ENCODE peak calls at places on chromosomes 11 and 22, in nine cellular contexts. O is astrocyte, V is tibial nerve, E is thoracic aorta, C is right lobe of liver, J is Caco-2, S is left ventricle myocardium inferior, B is HCT116, Y is uterus. T is an unnamed sample. For H3K36me3, the result is how much of the 10 kb centered on the place peaks cover.

GRCh38 chr11:85756401-85757200 is 54.3 kb downstream of the SYTL2 start:
- DNase-seq in E (no peak), B (no peak), J (no peak), C (no peak), O (no peak), S (no peak), Y (no peak), V (no peak), T (no peak)

GRCh38 chr11:101686514-101686913 is 102.7 kb upstream of the TRPC6 start:
- DNase-seq in Y (no peak), J (no peak), C (no peak), V (no peak), O (peak), B (peak), S (no peak), E (no peak), T (peak)

GRCh38 chr22:40238425-40239344 is 61.0 kb downstream of the TNRC6B start:
- DNase-seq in C (no peak), B (no peak), E (no peak), V (no peak), O (peak), J (no peak), S (no peak), Y (peak), T (peak)

GRCh38 chr11:57599381-57599780 is 1.9 kb downstream of the SERPING1 start:
- DNase-seq in S (no peak), E (no peak), V (no peak), O (no peak), J (no peak), B (no peak), C (no peak), Y (no peak), T (no peak)

GRCh38 chr11:128776434-128777284 is 82.8 kb downstream of the FLI1 start:
- DNase-seq in O (no peak), Y (peak), B (peak), E (no peak), J (no peak), V (no peak), C (no peak), S (peak), T (no peak)

GRCh38 chr22:19358195-19358594 is 66.7 kb upstream of the CLTCL1 start:
- DNase-seq in O (no peak), J (no peak), B (no peak), S (no peak), E (no peak), Y (no peak), C (no peak), V (no peak), T (no peak)

GRCh38 chr11:69640260-69640994 is 529 bp upstream of the CCND1 start:
- DNase-seq in Y (no peak), C (no peak), S (peak), O (no peak), B (no peak), V (no peak), J (peak), E (no peak), T (no peak)

GRCh38 chr22:44260216-44261035 is 52.3 kb downstream of the SHISAL1 start:
- DNase-seq in J (peak), C (peak), V (no peak), O (no peak), B (no peak), S (no peak), E (no peak), Y (peak), T (no peak)

GRCh38 chr11:11389238-11389637 is 36.2 kb upstream of the CSNK2A3 start:
- DNase-seq in S (no peak), C (no peak), B (no peak), Y (no peak), J (no peak), O (no peak), V (no peak), E (no peak), T (no peak)

GRCh38 chr11:75264971-75265370 is 24.4 kb downstream of the TPBGL start:
- DNase-seq in S (no peak), E (no peak), O (no peak), V (no peak), Y (no peak), B (no peak), J (peak), C (peak), T (no peak)

GRCh38 chr11:48116843-48117242 is 99.8 kb upstream of the OR4B1 start:
- DNase-seq in S (no peak), J (no peak), Y (no peak), E (no peak), C (peak), O (no peak), V (no peak), B (no peak), T (no peak)

GRCh38 chr22:49668402-49668801 is 159.3 kb downstream of the BRD1 start:
- DNase-seq in Y (no peak), V (no peak), O (no peak), E (no peak), J (no peak), S (no peak), C (peak), B (no peak), T (no peak)

GRCh38 chr22:30196141-30196866 is 50.3 kb downstream of the LIF start:
- DNase-seq in S (peak), C (no peak), E (peak), Y (peak), V (peak), O (peak), B (peak), J (peak), T (peak)

GRCh38 chr11:41784513-41785335 is 325.3 kb upstream of the LRRC4C start:
- DNase-seq in J (no peak), V (no peak), O (peak), C (no peak), E (no peak), B (no peak), S (no peak), Y (no peak), T (peak)

GRCh38 chr11:94018721-94019120 is 2.4 kb upstream of the HEPHL1 start:
- DNase-seq in E (no peak), O (peak), B (no peak), V (no peak), Y (no peak), J (no peak), C (no peak), S (no peak), T (no peak)

GRCh38 chr11:119845756-119846155 is 116.8 kb upstream of the NECTIN1 start:
- DNase-seq in S (no peak), B (no peak), Y (no peak), J (peak), V (no peak), O (no peak), C (no peak), E (no peak), T (no peak)

GRCh38 chr11:93025558-93026255 is 56.3 kb downstream of the MTNR1B start:
- DNase-seq in O (no peak), V (no peak), C (peak), E (no peak), J (no peak), B (no peak), Y (no peak), S (no peak), T (no peak)

GRCh38 chr11:114149689-114150407 is 90.3 kb downstream of the ZBTB16 start:
- DNase-seq in E (no peak), O (no peak), B (no peak), C (no peak), Y (no peak), V (no peak), J (no peak), S (no peak), T (no peak)

GRCh38 chr11:18315893-18316292 is 6.0 kb downstream of the HPS5 start:
- DNase-seq in V (no peak), E (no peak), S (no peak), Y (no peak), B (no peak), O (no peak), C (no peak), J (no peak), T (no peak)

GRCh38 chr11:123841189-123841588 is 35.0 kb upstream of the OR6M1 start:
- DNase-seq in C (no peak), S (no peak), Y (no peak), B (no peak), J (no peak), O (no peak), E (no peak), V (no peak), T (no peak)

GRCh38 chr11:55172734-55173415 is 89.1 kb upstream of the TRIM48 start:
- DNase-seq in O (no peak), J (no peak), Y (no peak), S (no peak), E (no peak), B (no peak), V (no peak), C (no peak), T (no peak)

DNA sequence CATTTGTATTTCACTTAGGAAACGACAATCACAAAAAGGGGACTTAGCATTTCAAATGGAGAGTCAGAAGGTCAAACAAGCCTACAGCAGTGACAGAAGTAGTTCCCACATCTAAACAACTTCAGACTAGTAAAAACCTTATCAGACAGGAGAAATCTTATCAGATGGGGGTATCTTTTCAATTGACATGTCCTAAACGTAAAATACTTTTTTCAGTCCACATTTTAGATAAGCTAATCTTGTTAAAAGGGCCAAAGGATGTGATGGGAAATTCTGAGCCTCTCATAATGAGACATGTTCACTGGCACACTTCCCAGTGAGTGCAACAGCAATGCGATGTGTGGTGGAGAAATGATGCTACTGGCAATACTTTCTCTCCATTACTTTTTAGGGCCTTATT is 2.4 kb downstream of the MAPK1 start:
- DNase-seq in C (no peak), B (no peak), E (peak), S (no peak), V (peak), Y (peak), J (no peak), O (peak), T (no peak)
- H3K4me3 ChIP-seq in C (no peak), B (no peak), E (peak), S (peak), V (no peak), Y (no peak), J (no peak), O (peak), T (no peak)

GRCh38 chr11:72102631-72102945 is 509 bp downstream of the LAMTOR1 start:
- DNase-seq in S (no peak), B (no peak), Y (no peak), O (no peak), E (no peak), C (no peak), V (no peak), J (no peak), T (no peak)

GRCh38 chr11:72100462-72100861 is 2.6 kb downstream of the LAMTOR1 start:
- DNase-seq in E (no peak), S (no peak), C (no peak), V (no peak), B (no peak), Y (no peak), J (no peak), O (no peak), T (no peak)

GRCh38 chr11:72102162-72102561 is 935 bp downstream of the LAMTOR1 start:
- DNase-seq in C (no peak), V (no peak), B (no peak), J (no peak), O (no peak), E (no peak), S (no peak), Y (no peak), T (no peak)

GRCh38 chr11:72103754-72104167 is 664 bp upstream of the LAMTOR1 start:
- DNase-seq in S (no peak), B (no peak), C (no peak), J (peak), O (no peak), V (no peak), Y (no peak), E (no peak), T (no peak)

GRCh38 chr11:72102946-72103753 is at the start of gene LAMTOR1:
- DNase-seq in S (peak), Y (peak), J (peak), E (peak), C (peak), O (peak), V (peak), B (peak), T (peak)
- TF ChIP-seq CTCF in S (peak), Y (peak), J (peak), E (peak), C (peak), O (peak), V (peak), B (peak), T (peak)

DNA sequence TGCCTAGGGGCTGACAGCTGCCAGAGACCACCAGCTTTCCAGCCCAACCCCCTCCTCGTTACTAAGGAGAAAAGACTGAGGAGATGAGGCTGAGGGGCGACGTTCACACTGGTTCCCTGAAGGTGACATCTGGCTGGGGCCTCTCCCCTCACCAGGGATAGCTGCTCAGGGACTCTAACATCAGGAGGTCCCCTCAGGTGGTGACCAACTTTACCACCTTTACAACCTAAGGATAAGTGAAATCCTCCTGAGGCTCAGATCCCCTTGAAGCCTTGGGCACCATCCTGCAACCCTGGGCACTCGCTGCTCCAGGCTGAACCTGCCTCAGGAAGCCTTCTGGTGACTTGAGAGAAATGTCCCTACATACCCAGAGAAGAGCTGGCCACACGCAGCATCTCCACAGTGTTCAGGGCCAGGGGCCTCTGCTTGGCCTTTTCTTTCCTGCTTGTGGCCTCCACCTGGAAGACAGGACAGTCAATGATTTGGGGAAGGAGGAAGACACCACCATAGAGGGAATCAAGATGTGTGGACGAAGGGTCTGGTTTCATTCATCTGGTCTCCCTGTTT is 12.4 kb upstream of the PPM1F start:
- DNase-seq in Y (no peak), S (no peak), J (no peak), E (no peak), O (no peak), B (no peak), V (no peak), C (no peak), T (no peak)
- H3K36me3 ChIP-seq in Y (under half), S (half or more), J (under half), E (half or more), O (under half), B (under half), V (under half), C (under half), T (under half)

GRCh38 chr11:95715777-95716241 is 73.8 kb downstream of the FAM76B start:
- DNase-seq in S (no peak), B (no peak), O (peak), J (no peak), Y (no peak), C (no peak), E (no peak), V (no peak), T (peak)
- H3K4me3 ChIP-seq in S (no peak), B (no peak), O (no peak), J (no peak), Y (no peak), C (no peak), E (no peak), V (no peak), T (no peak)

GRCh38 chr22:35966314-35967045 is 62.1 kb downstream of the RBFOX2 start:
- DNase-seq in E (no peak), J (no peak), S (no peak), V (no peak), Y (no peak), O (peak), C (no peak), B (no peak), T (no peak)
- TF ChIP-seq CTCF in E (no peak), J (no peak), S (no peak), V (no peak), Y (no peak), O (peak), C (no peak), B (no peak), T (no peak)

GRCh38 chr11:111836766-111837165 is 34.6 kb downstream of the ALG9 start:
- DNase-seq in O (peak), J (no peak), Y (no peak), E (no peak), S (no peak), B (no peak), C (no peak), V (no peak), T (no peak)
- H3K36me3 ChIP-seq in O (under half), J (under half), Y (under half), E (under half), S (under half), B (under half), C (under half), V (under half), T (under half)

GRCh38 chr11:111098091-111098490 is 147.4 kb upstream of the POU2AF2 start:
- DNase-seq in B (no peak), J (no peak), Y (no peak), V (no peak), O (no peak), S (no peak), C (no peak), E (no peak), T (no peak)

GRCh38 chr11:111093061-111093460 is 152.5 kb upstream of the POU2AF2 start:
- DNase-seq in O (no peak), S (no peak), B (no peak), E (no peak), Y (no peak), J (no peak), V (no peak), C (no peak), T (no peak)

GRCh38 chr11:111095327-111095726 is 150.2 kb upstream of the POU2AF2 start:
- DNase-seq in C (no peak), S (no peak), V (no peak), E (no peak), O (no peak), Y (no peak), B (no peak), J (no peak), T (no peak)

GRCh38 chr11:111101836-111102235 is 143.7 kb upstream of the POU2AF2 start:
- DNase-seq in B (no peak), E (no peak), Y (no peak), J (no peak), V (no peak), C (no peak), S (no peak), O (no peak), T (no peak)

DNA sequence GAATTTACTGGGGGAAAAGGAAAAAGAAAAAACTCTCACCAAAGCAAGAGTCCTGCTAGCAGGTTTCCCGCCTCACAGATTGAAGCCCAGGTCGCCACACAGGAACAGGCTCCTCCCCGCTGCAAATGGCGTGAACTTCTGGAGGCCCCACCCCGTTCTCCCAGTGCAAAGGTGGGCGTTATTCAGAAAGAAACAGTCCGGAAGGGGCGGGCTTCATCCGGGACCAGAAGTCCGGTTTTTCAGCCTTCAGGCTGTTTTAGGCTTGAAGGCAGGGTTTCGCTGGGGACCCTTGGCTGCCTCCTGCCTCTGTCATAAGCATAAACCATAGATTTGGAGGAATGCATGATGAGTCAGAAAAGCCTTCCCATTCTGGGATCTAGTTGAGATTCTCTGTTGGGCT is 148.3 kb upstream of the POU2AF2 start:
- DNase-seq in J (peak), C (peak), B (peak), E (no peak), S (peak), Y (peak), O (no peak), V (no peak), T (no peak)
- H3K4me3 ChIP-seq in J (peak), C (no peak), B (no peak), E (peak), S (peak), Y (no peak), O (peak), V (no peak), T (no peak)

GRCh38 chr22:21447694-21448402 is 19.3 kb upstream of the TMEM191C start:
- DNase-seq in S (no peak), V (no peak), Y (no peak), C (peak), E (no peak), O (no peak), J (no peak), B (no peak), T (no peak)
- TF ChIP-seq CTCF in S (no peak), V (no peak), Y (no peak), C (no peak), E (no peak), O (no peak), J (no peak), B (peak), T (peak)

GRCh38 chr11:1732421-1733008 is 17.9 kb downstream of the IFITM10 start:
- DNase-seq in S (no peak), O (no peak), E (no peak), B (no peak), J (peak), C (peak), V (no peak), Y (no peak), T (no peak)

GRCh38 chr11:1734571-1735081 is 15.8 kb downstream of the IFITM10 start:
- DNase-seq in S (no peak), B (no peak), Y (no peak), V (no peak), E (no peak), O (no peak), J (peak), C (peak), T (no peak)

GRCh38 chr11:1733009-1733715 is 17.2 kb downstream of the IFITM10 start:
- DNase-seq in O (no peak), B (no peak), Y (no peak), V (no peak), E (no peak), C (peak), S (no peak), J (peak), T (no peak)

GRCh38 chr11:1735271-1735670 is 15.1 kb downstream of the IFITM10 start:
- DNase-seq in V (no peak), Y (no peak), C (peak), B (no peak), J (peak), S (no peak), E (no peak), O (no peak), T (no peak)

DNA sequence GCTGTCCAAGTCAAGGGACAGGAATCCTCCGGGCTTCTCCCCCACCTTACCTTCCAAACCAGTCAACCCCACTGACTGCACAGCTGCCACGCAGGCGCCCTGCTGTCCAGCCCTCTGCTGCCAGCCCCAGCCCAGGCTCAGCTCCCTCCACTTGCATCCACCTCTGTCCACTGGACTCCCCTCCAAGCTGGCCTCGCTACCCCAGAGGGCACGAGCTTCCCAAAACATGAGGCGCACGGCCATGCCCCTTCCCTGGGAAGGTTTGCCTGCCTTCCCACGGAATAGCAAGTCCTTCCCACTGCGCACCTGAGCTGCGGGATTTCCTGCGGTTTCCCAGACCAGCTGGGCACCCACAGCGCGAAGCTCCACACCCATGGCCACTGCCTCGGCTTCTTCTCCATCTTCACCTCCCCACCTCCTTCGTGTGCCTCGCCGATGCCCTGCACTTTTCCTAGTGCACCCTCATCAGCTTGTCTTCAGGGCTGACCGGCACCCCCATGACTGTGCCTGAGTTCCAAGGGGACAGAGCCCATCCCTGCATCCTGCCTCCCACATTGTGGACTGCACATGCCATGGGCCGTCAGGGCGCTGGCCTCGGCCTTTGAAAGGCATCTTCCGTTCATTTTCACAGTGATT is 16.6 kb downstream of the IFITM10 start:
- DNase-seq in J (peak), Y (no peak), C (peak), S (no peak), V (no peak), E (no peak), O (no peak), B (no peak), T (no peak)
- H3K36me3 ChIP-seq in J (under half), Y (under half), C (under half), S (under half), V (under half), E (under half), O (under half), B (under half), T (under half)